ENCODE peak calls at places on chromosomes 2 and 18, in four cellular contexts. L, J, E and D are unnamed samples.

GRCh38 chr2:223760838-223761502 is 76.4 kb downstream of the AP1S3 start:
- DNase-seq in L (peak; percentile 61), J (no peak), E (peak; percentile 90), D (peak; percentile 89)

GRCh38 chr2:117854610-117855009 is 40.1 kb downstream of the DDX18 start:
- DNase-seq in L (no peak), J (no peak), E (no peak), D (no peak)

GRCh38 chr2:36450466-36451196 is 95.1 kb downstream of the CRIM1 start:
- DNase-seq in L (peak; percentile 92), J (no peak), E (peak; percentile 88), D (no peak)

GRCh38 chr2:30141136-30141535 is 5.7 kb upstream of the YPEL5 start:
- DNase-seq in L (no peak), J (no peak), E (no peak), D (no peak)

GRCh38 chr18:79841936-79842335 is 44.2 kb downstream of the KCNG2 start:
- DNase-seq in L (no peak), J (no peak), E (no peak), D (no peak)

GRCh38 chr2:203533696-203534471 is 1.2 kb downstream of the RAPH1 start:
- DNase-seq in L (peak; percentile 76), J (no peak), E (peak; percentile 58), D (no peak)

GRCh38 chr2:46871976-46872381 is 43.6 kb downstream of the MCFD2 start:
- DNase-seq in L (no peak), J (no peak), E (no peak), D (peak; percentile 37)

GRCh38 chr2:103739216-103739615 is 977.4 kb downstream of the TMEM182 start:
- DNase-seq in L (no peak), J (no peak), E (no peak), D (no peak)

GRCh38 chr18:55287146-55287806 is 300.7 kb downstream of the TCF4 start:
- DNase-seq in L (no peak), J (no peak), E (no peak), D (no peak)

GRCh38 chr2:132623096-132623839 is 46.7 kb downstream of the LYPD1 start:
- DNase-seq in L (peak; percentile 30), J (no peak), E (peak; percentile 61), D (no peak)

GRCh38 chr18:27860011-27860410 is 316.9 kb downstream of the CDH2 start:
- DNase-seq in L (no peak), J (no peak), E (no peak), D (no peak)

GRCh38 chr2:20012032-20012281 is 511 bp downstream of the MATN3 start:
- DNase-seq in L (no peak), J (no peak), E (no peak), D (no peak)

GRCh38 chr18:30106356-30106755 is 936.2 kb downstream of the DSC3 start:
- DNase-seq in L (no peak), J (no peak), E (no peak), D (no peak)

GRCh38 chr2:42999856-43000241 is 207.5 kb upstream of the HAAO start:
- DNase-seq in L (no peak), J (no peak), E (no peak), D (no peak)

GRCh38 chr2:140759431-140760156 is 1371.2 kb downstream of the LRP1B start:
- DNase-seq in L (no peak), J (no peak), E (no peak), D (no peak)

GRCh38 chr2:30677231-30677630 is 130.0 kb downstream of the CAPN13 start:
- DNase-seq in L (no peak), J (no peak), E (peak; percentile 28), D (no peak)

GRCh38 chr2:186991766-186992417 is 142.9 kb upstream of the ZSWIM2 start:
- DNase-seq in L (peak; percentile 61), J (no peak), E (no peak), D (no peak)

GRCh38 chr2:240362826-240363717 is 72.4 kb upstream of the GPC1 start:
- DNase-seq in L (no peak), J (no peak), E (no peak), D (peak; percentile 64)

GRCh38 chr2:162750033-162750432 is 88.5 kb downstream of the KCNH7 start:
- DNase-seq in L (no peak), J (no peak), E (no peak), D (no peak)

GRCh38 chr18:13641551-13642439 is 84.6 kb downstream of the FAM210A start:
- DNase-seq in L (peak; percentile 9), J (peak; percentile 64), E (no peak), D (peak; percentile 88)

GRCh38 chr18:78980279-78980771 is 707 bp downstream of the SALL3 start:
- DNase-seq in L (no peak), J (no peak), E (no peak), D (no peak)

GRCh38 chr2:142180820-142181533 is 50.2 kb upstream of the LRP1B start:
- DNase-seq in L (peak; percentile 65), J (no peak), E (peak; percentile 11), D (peak; percentile 57)

GRCh38 chr2:96095116-96095636 is 21.2 kb downstream of the ADRA2B start:
- DNase-seq in L (no peak), J (no peak), E (no peak), D (no peak)

GRCh38 chr2:95314964-95315611 is 17.9 kb downstream of the KCNIP3 start:
- DNase-seq in L (peak; percentile 36), J (peak; percentile 32), E (peak; percentile 33), D (peak; percentile 75)

GRCh38 chr2:138020432-138020831 is 56.2 kb downstream of the HNMT start:
- DNase-seq in L (no peak), J (no peak), E (no peak), D (no peak)

GRCh38 chr2:120703330-120703994 is 32.2 kb upstream of the GLI2 start:
- DNase-seq in L (peak; percentile 61), J (no peak), E (peak; percentile 95), D (no peak)

GRCh38 chr2:8028981-8029380 is 652.9 kb upstream of the ID2 start:
- DNase-seq in L (no peak), J (no peak), E (no peak), D (no peak)

GRCh38 chr2:64456298-64456697 is 2.3 kb downstream of the LGALSL start:
- DNase-seq in L (no peak), J (no peak), E (no peak), D (no peak)

GRCh38 chr2:156455366-156455975 is 19.3 kb downstream of the GPD2 start:
- DNase-seq in L (peak; percentile 48), J (no peak), E (peak; percentile 87), D (no peak)

GRCh38 chr2:176150338-176151198 is 782 bp upstream of the HOXD4 start:
- DNase-seq in L (no peak), J (no peak), E (no peak), D (peak; percentile 52)
- H3K4me3 ChIP-seq in L (no peak overlapping the region), J (no peak overlapping the region), E (no peak overlapping the region), D (peak overlapping the region; percentile 11)

DNA sequence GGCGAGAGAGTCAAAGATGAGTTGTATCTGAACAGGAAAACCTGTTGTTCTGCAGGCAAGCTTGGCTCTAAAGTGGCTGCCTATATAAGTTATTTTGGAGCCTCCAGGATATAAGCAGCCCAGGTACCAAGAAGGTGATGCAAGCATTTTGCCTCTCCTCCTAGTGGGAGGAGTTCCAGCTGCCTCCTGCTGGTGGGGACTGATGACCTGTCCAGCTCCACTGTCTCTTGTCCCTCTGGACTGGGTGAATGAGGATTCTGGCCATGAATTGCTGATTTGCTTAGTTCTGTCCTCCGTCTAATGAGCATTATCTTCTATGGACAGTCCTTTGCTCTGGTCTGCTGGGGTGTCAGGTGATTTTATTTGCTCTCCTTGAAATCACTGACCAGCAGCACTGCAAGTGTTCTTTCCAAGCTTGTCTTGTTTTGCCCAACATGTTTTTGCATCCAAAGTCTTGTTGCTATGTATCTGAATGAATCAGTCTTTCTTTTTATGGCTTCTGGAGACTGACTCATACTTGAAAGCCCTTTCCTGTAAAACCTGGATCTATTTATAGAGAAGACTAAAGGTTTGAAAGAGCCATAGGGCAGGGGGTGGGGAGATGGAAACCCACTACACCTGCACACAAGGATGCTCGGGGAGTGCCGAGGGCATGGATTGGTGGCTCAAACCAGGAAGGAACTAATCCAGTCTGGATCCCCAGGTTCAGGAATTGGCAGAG is 40.6 kb upstream of the EFHD1 start:
- DNase-seq in L (peak; percentile 82), J (no peak), E (peak; percentile 88), D (peak; percentile 83)
- TF ChIP-seq CTCF in L (peak; percentile 17), J (no peak), E (no peak), D (peak; percentile 11)

GRCh38 chr2:57692395-57692794 is 354.2 kb upstream of the VRK2 start:
- DNase-seq in L (no peak), J (no peak), E (no peak), D (no peak)
- H3K4me3 ChIP-seq in L (no peak overlapping the region), J (no peak overlapping the region), E (no peak overlapping the region), D (no peak overlapping the region)

DNA sequence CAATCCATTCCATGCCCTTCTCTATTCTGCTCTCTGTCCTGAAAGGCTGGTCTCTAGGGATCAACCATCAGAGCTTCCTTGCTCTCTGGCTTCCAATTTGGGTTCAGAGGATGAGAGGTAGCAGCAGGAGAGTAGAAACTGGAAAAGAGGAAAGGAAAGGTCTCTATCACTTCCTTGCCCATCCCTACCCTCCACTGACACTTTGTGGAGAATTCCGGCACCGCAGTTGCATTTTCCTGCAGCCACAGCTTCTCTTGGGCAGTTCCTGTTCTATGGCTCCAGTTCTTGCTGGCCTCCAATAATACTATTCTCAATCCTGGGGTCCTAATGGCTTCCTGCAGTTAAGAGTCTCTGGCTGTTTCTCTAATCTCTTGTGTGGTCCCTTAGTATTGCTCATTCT is 13.3 kb upstream of the IMPACT start:
- DNase-seq in L (no peak), J (peak; percentile 15), E (no peak), D (no peak)
- TF ChIP-seq CTCF in L (peak; percentile 41), J (peak; percentile 28), E (peak; percentile 37), D (no peak)

DNA sequence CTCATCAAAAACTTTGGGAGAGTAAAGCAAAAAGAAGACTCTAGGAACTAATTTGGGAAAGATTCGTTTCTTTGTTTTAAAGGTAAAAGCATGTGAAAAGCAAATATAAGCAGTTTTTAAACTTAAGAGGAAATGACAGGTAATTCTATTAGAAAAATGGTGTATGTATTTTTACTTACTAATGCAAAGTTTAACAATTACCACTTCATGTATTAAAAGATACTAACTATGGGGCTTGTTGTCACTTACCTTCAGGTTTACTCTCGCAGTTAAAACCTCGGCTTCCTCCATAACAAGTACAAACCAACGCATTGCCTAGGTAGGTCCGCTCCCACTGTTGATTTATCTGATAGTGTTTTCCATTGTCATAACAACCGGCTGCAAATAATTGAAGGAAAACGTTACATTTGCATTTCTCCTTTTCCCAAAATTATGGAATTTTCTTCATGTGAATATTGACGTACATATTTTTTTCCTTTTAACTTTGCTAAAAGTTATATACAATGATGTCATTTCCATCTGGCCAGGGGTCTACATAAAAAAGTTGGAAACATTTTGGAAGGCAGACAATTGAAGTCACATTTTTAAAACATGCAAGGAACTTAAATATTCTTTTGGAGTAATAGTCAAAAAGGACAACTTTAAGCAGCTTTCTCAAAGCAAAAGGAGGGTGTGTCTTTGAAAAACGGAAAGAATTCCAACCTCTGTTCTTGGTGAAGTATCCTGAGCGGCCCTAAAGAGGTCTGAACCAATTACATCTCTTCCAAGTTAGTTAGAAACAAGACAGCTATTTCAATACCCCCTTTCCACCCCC is 1.2 kb downstream of the FN1 start:
- DNase-seq in L (peak; percentile 63), J (no peak), E (peak; percentile 25), D (no peak)
- H3K4me3 ChIP-seq in L (peak overlapping the region; percentile 77), J (peak overlapping the region; percentile 68), E (peak overlapping the region; percentile 81), D (no peak overlapping the region)

GRCh38 chr2:229591611-229592010 is 122.7 kb downstream of the DNER start:
- DNase-seq in L (no peak), J (no peak), E (no peak), D (no peak)
- TF ChIP-seq CTCF in L (no peak), J (no peak), E (no peak), D (no peak)

DNA sequence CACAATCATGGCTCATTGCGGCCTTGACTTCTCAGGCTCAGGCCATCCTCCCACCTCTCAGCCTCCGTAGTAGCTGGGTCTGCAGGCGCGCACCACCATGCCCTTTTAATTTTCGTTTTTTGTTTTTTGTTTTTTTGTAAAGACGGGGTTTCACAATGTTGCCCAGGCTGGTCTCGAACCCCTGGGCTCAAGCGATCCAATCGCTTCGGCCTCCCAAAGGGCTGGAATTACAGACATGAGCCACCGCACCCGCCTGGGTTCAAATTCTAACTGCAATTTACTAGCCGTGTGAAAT is 12.3 kb upstream of the DCTN1 start:
- DNase-seq in L (no peak), J (no peak), E (no peak), D (no peak)
- H3K4me3 ChIP-seq in L (no peak overlapping the region), J (peak overlapping the region; percentile 91), E (peak overlapping the region; percentile 94), D (peak overlapping the region; percentile 69)